ENCODE peak calls at places on chromosomes 3 and 15, in seven cellular contexts. C, B, P, L, E, U and D are unnamed samples.

GRCh38 chr3:15460891-15461524 is 33.6 kb downstream of the EAF1 start:
- DNase-seq in C (no peak), B (no peak), P (no peak), L (no peak), E (no peak), U (no peak), D (no peak)

GRCh38 chr15:33547876-33548275 is 237.1 kb downstream of the RYR3 start:
- DNase-seq in C (peak; percentile 84), B (peak; percentile 49), P (no peak), L (no peak), E (peak; percentile 22), U (peak; percentile 95), D (no peak)

GRCh38 chr15:58856090-58856489 is 77.4 kb downstream of the SLTM start:
- DNase-seq in C (no peak), B (no peak), P (no peak), L (no peak), E (no peak), U (no peak), D (no peak)

GRCh38 chr15:85752591-85752990 is 42.1 kb downstream of the KLHL25 start:
- DNase-seq in C (peak; percentile 32), B (peak; percentile 49), P (no peak), L (peak; percentile 21), E (peak; percentile 83), U (peak; percentile 64), D (no peak)

GRCh38 chr15:49101536-49101935 is 53.9 kb downstream of the COPS2 start:
- DNase-seq in C (no peak), B (no peak), P (no peak), L (no peak), E (no peak), U (no peak), D (no peak)

GRCh38 chr3:40805456-40805855 is 280.7 kb downstream of the ZNF621 start:
- DNase-seq in C (no peak), B (no peak), P (no peak), L (no peak), E (no peak), U (no peak), D (no peak)

GRCh38 chr15:38479286-38479685 is 25.4 kb downstream of the FAM98B start:
- DNase-seq in C (no peak), B (no peak), P (no peak), L (no peak), E (no peak), U (no peak), D (no peak)

GRCh38 chr15:70788114-70789049 is 25.0 kb upstream of the UACA start:
- DNase-seq in C (no peak), B (no peak), P (no peak), L (no peak), E (no peak), U (no peak), D (no peak)

GRCh38 chr15:90035835-90036220 is 34.7 kb downstream of the ZNF710 start:
- DNase-seq in C (no peak), B (peak; percentile 57), P (no peak), L (no peak), E (no peak), U (no peak), D (peak; percentile 30)

GRCh38 chr3:80215191-80215590 is 447.4 kb upstream of the ROBO1 start:
- DNase-seq in C (peak; percentile 45), B (no peak), P (no peak), L (no peak), E (no peak), U (peak; percentile 55), D (no peak)

GRCh38 chr3:43287514-43287913 is 1.2 kb downstream of the SNRK start:
- DNase-seq in C (no peak), B (no peak), P (no peak), L (no peak), E (no peak), U (no peak), D (no peak)

GRCh38 chr15:90376789-90377188 is 11.3 kb upstream of the IQGAP1 start:
- DNase-seq in C (no peak), B (no peak), P (peak; percentile 59), L (no peak), E (no peak), U (no peak), D (no peak)

GRCh38 chr15:57432141-57432701 is 55.9 kb downstream of the CGNL1 start:
- DNase-seq in C (peak; percentile 82), B (no peak), P (no peak), L (no peak), E (no peak), U (peak; percentile 86), D (no peak)

GRCh38 chr3:138945646-138946553 is 1.0 kb downstream of the FOXL2 start:
- DNase-seq in C (peak; percentile 64), B (peak; percentile 72), P (no peak), L (no peak), E (peak; percentile 40), U (peak; percentile 86), D (no peak)

GRCh38 chr15:89327113-89327512 is 7.5 kb downstream of the POLG start:
- DNase-seq in C (no peak), B (no peak), P (no peak), L (no peak), E (peak; percentile 11), U (no peak), D (no peak)

GRCh38 chr15:60021589-60022378 is 17.7 kb downstream of the FOXB1 start:
- DNase-seq in C (no peak), B (no peak), P (no peak), L (no peak), E (no peak), U (no peak), D (no peak)

GRCh38 chr3:80929576-80929975 is 831.9 kb downstream of the GBE1 start:
- DNase-seq in C (no peak), B (no peak), P (no peak), L (no peak), E (no peak), U (no peak), D (no peak)

GRCh38 chr3:25495304-25495703 is 67.2 kb downstream of the RARB start:
- DNase-seq in C (no peak), B (no peak), P (no peak), L (no peak), E (no peak), U (no peak), D (no peak)

GRCh38 chr3:25495726-25496125 is 67.7 kb downstream of the RARB start:
- DNase-seq in C (no peak), B (no peak), P (no peak), L (no peak), E (no peak), U (no peak), D (no peak)

GRCh38 chr3:25497096-25497495 is 69.0 kb downstream of the RARB start:
- DNase-seq in C (no peak), B (no peak), P (no peak), L (no peak), E (no peak), U (no peak), D (no peak)

GRCh38 chr3:25493246-25493645 is 65.2 kb downstream of the RARB start:
- DNase-seq in C (no peak), B (no peak), P (no peak), L (no peak), E (no peak), U (no peak), D (no peak)

GRCh38 chr3:25493786-25494185 is 65.7 kb downstream of the RARB start:
- DNase-seq in C (no peak), B (no peak), P (no peak), L (no peak), E (no peak), U (no peak), D (no peak)
- H3K9me3 ChIP-seq in C (no peaks in the 10 kb centered on the region), B (peaks cover 42% of the 10 kb centered on the region), P (peaks cover 6% of the 10 kb centered on the region), L (no peaks in the 10 kb centered on the region), E (no peaks in the 10 kb centered on the region), U (peaks cover 55% of the 10 kb centered on the region), D (peaks cover 8% of the 10 kb centered on the region)

DNA sequence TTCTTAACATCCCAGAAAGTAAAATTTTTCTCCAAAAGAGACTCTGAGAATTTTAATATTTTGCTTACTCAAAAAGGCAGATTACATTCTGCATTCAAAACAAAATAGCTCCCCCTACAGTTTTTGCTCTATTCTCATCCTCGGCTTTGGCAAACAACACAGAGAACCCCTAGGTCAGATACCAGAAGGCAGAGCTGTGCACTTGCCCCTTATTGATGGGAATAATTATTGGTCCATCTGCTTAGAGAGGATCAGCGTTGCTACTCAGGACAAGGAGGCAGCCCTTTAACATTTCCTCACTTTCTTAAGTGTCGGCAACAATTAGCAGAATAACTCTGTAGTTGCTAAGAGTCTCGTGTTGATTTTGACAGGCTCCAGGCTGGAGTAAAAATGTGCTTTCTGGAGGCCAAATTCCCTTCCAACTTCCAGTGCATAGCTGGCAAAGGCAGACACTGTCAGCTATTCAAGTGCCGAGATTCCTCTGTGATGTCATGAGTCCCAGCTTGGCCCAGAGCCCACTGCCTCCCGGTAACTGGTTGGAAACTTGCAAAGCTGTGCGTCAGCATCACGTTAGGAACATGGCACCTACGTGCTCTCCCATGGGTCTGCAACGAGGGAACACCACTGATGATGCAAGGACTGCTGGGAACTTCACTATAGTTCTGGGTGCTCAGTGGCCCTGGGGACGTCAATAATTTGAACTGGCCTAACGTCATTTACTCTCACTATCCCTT is 482.7 kb upstream of the ADAMTS9 start:
- DNase-seq in C (no peak), B (peak; percentile 92), P (no peak), L (peak; percentile 87), E (peak; percentile 49), U (no peak), D (peak; percentile 41)
- H3K27ac ChIP-seq in C (no peak overlapping the region), B (peak overlapping the region; percentile 59), P (no peak overlapping the region), L (peak overlapping the region; percentile 40), E (no peak overlapping the region), U (no peak overlapping the region), D (peak overlapping the region; percentile 69)

GRCh38 chr15:87212041-87212440 is 1044.5 kb downstream of the NTRK3 start:
- DNase-seq in C (no peak), B (no peak), P (no peak), L (no peak), E (no peak), U (no peak), D (no peak)

GRCh38 chr15:87211547-87211946 is 1045.0 kb downstream of the NTRK3 start:
- DNase-seq in C (no peak), B (no peak), P (no peak), L (no peak), E (no peak), U (no peak), D (no peak)

GRCh38 chr15:87213646-87214045 is 1042.9 kb downstream of the NTRK3 start:
- DNase-seq in C (no peak), B (peak; percentile 48), P (no peak), L (no peak), E (no peak), U (no peak), D (no peak)

GRCh38 chr15:87219650-87220615 is 1036.6 kb downstream of the NTRK3 start:
- DNase-seq in C (no peak), B (no peak), P (no peak), L (no peak), E (no peak), U (no peak), D (no peak)

DNA sequence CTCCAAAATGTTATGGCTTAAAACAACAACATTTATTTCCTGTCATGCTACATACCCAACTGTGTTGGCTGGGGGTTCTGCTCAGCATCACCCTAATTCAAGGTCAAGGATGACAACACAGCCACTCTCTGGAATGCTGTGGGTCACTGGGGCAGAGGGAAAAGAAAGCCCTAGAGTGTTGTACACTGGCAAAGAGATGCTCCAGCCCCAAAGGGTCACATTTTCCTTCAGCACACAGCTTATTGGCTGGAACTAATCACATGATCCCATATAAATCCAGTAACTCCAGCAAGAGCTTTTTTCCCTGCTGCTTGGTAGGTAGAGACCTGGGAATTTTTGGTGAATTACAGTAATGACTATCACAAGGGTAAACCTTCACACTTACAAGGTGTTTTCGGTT is 1041.4 kb downstream of the NTRK3 start:
- DNase-seq in C (no peak), B (no peak), P (no peak), L (no peak), E (no peak), U (no peak), D (no peak)
- H3K9me3 ChIP-seq in C (no peaks in the 10 kb centered on the region), B (no peaks in the 10 kb centered on the region), P (no peaks in the 10 kb centered on the region), L (no peaks in the 10 kb centered on the region), E (no peaks in the 10 kb centered on the region), U (no peaks in the 10 kb centered on the region), D (no peaks in the 10 kb centered on the region)

GRCh38 chr3:197001972-197002700 is 27.5 kb downstream of the MELTF start:
- DNase-seq in C (peak; percentile 40), B (peak; percentile 57), P (no peak), L (peak; percentile 30), E (no peak), U (no peak), D (no peak)
- H3K27ac ChIP-seq in C (no peak overlapping the region), B (peak overlapping the region; percentile 61), P (no peak overlapping the region), L (peak overlapping the region; percentile 94), E (peak overlapping the region; percentile 76), U (no peak overlapping the region), D (peak overlapping the region; percentile 29)